ENCODE peak calls at places on chromosomes 3 and 15, in eight cellular contexts. I is Daoy; O is AG10803; U is activated CD4-positive, CD25-positive, alpha-beta regulatory T cell; B is ELF-1; X is activated B cell treated with CpG ODN at 0.5 μM for 24 hours; H is psoas muscle; S is HFF-Myc. E is an unnamed sample.

GRCh38 chr3:14434105-14434504 is 31.7 kb downstream of the SLC6A6 start:
- DNase-seq in I (peak; percentile 66), U (no peak), X (no peak), H (peak; percentile 77), B (no peak), O (peak; percentile 77), S (no peak), E (no peak)

GRCh38 chr3:177195242-177195940 is 1.9 kb downstream of the TBL1XR1 start:
- DNase-seq in S (no peak), H (no peak), O (peak; percentile 12), I (peak; percentile 48), U (no peak), B (no peak), X (no peak), E (no peak)

GRCh38 chr15:32956006-32956405 is 238.2 kb downstream of the GREM1 start:
- DNase-seq in S (peak; percentile 57), I (peak; percentile 60), H (no peak), X (no peak), B (peak; percentile 45), O (peak; percentile 92), U (no peak), E (peak; percentile 14)

GRCh38 chr3:17894434-17895060 is 152.1 kb upstream of the TBC1D5 start:
- DNase-seq in S (no peak), I (peak; percentile 47), U (no peak), B (peak; percentile 77), X (no peak), O (peak; percentile 59), H (no peak), E (no peak)

GRCh38 chr15:70582143-70582945 is 181.0 kb downstream of the UACA start:
- DNase-seq in S (no peak), H (no peak), U (no peak), X (no peak), O (peak; percentile 62), B (no peak), I (peak; percentile 23), E (no peak)

GRCh38 chr3:52245322-52246263 is at the start of gene PPM1M:
- DNase-seq in H (peak; percentile 74), X (peak; percentile 61), S (no peak), B (peak; percentile 73), O (peak; percentile 55), U (no peak), I (peak; percentile 60), E (no peak)

GRCh38 chr15:33244471-33244870 is 50.0 kb upstream of the FMN1 start:
- DNase-seq in X (no peak), I (no peak), B (no peak), H (no peak), U (no peak), O (no peak), S (no peak), E (no peak)

GRCh38 chr15:65468229-65468628 is 45.5 kb upstream of the IGDCC4 start:
- DNase-seq in O (no peak), H (no peak), U (no peak), X (no peak), B (no peak), I (no peak), S (no peak), E (no peak)

GRCh38 chr3:61250784-61251173 is 473 bp downstream of the FHIT start:
- DNase-seq in B (peak; percentile 61), X (no peak), I (peak; percentile 15), U (no peak), H (no peak), S (no peak), O (no peak), E (peak; percentile 49)

GRCh38 chr3:22685598-22685997 is 517.5 kb upstream of the UBE2E2 start:
- DNase-seq in S (no peak), H (no peak), O (no peak), I (no peak), B (no peak), X (no peak), U (no peak), E (no peak)

GRCh38 chr3:18237251-18238005 is 187.7 kb downstream of the SATB1 start:
- DNase-seq in I (peak; percentile 63), O (peak; percentile 17), S (no peak), B (no peak), H (no peak), U (no peak), X (no peak), E (no peak)

GRCh38 chr3:167228135-167228534 is 152.0 kb downstream of the ZBBX start:
- DNase-seq in X (no peak), I (no peak), O (peak; percentile 39), B (no peak), S (no peak), H (no peak), U (no peak), E (no peak)

GRCh38 chr3:48885753-48886152 is 12.9 kb downstream of the SLC25A20 start:
- DNase-seq in I (no peak), S (no peak), O (no peak), H (no peak), B (no peak), U (no peak), X (no peak), E (no peak)

GRCh38 chr3:136960838-136961836 is 3.4 kb downstream of the IL20RB start:
- DNase-seq in I (peak; percentile 37), B (peak; percentile 16), X (no peak), U (no peak), S (no peak), O (peak; percentile 75), H (no peak), E (no peak)

GRCh38 chr15:53072077-53072476 is 281.9 kb upstream of the ONECUT1 start:
- DNase-seq in S (peak; percentile 2), O (peak; percentile 6), U (no peak), X (no peak), B (peak; percentile 67), I (peak; percentile 5), H (no peak), E (no peak)

GRCh38 chr3:41002104-41002503 is 197.2 kb upstream of the CTNNB1 start:
- DNase-seq in B (no peak), O (no peak), S (no peak), U (no peak), I (no peak), H (no peak), X (no peak), E (no peak)

GRCh38 chr15:74768771-74769342 is 13.0 kb upstream of the CSK start:
- DNase-seq in I (peak; percentile 59), H (peak; percentile 78), X (no peak), B (peak; percentile 75), O (peak; percentile 23), S (no peak), U (peak; percentile 42), E (peak; percentile 41)

GRCh38 chr3:158770254-158771017 is 31.4 kb upstream of the MFSD1 start:
- DNase-seq in U (no peak), X (no peak), H (no peak), S (no peak), O (peak; percentile 69), B (peak; percentile 31), I (peak; percentile 75), E (no peak)

GRCh38 chr3:38634133-38634532 is 15.4 kb downstream of the SCN5A start:
- DNase-seq in H (peak; percentile 58), I (peak; percentile 70), S (peak; percentile 25), B (no peak), U (no peak), X (no peak), O (peak; percentile 47), E (no peak)

GRCh38 chr15:60038111-60038521 is 34.0 kb downstream of the FOXB1 start:
- DNase-seq in B (peak; percentile 93), H (no peak), U (no peak), I (no peak), X (no peak), O (no peak), S (no peak), E (no peak)

GRCh38 chr3:45881031-45882022 is 5.0 kb upstream of the CCR9 start:
- DNase-seq in S (no peak), I (peak; percentile 35), H (no peak), X (no peak), O (no peak), U (no peak), B (no peak), E (no peak)

GRCh38 chr15:43268111-43269105 is 1.7 kb upstream of the TGM5 start:
- DNase-seq in B (peak; percentile 20), I (peak; percentile 33), H (no peak), S (no peak), X (no peak), O (peak; percentile 17), U (no peak), E (no peak)

GRCh38 chr3:104564045-104564643 is 802.6 kb upstream of the ALCAM start:
- DNase-seq in H (no peak), O (peak; percentile 56), I (peak; percentile 27), U (peak; percentile 41), X (no peak), B (peak; percentile 12), S (peak; percentile 26), E (peak; percentile 10)

GRCh38 chr3:110577856-110578255 is 493.8 kb upstream of the NECTIN3 start:
- DNase-seq in X (no peak), I (no peak), H (no peak), B (no peak), U (no peak), O (peak; percentile 72), S (no peak), E (no peak)

GRCh38 chr3:11476814-11477213 is 166.9 kb downstream of the VGLL4 start:
- DNase-seq in O (no peak), X (no peak), S (no peak), H (no peak), B (no peak), I (no peak), U (no peak), E (no peak)

E was measured in hippocampal formation.